ENCODE peak calls at places on chromosomes 13 and 19, in four cellular contexts. One of them, this sample, is unnamed.

GRCh38 chr19:10566658-10567410 is 1.0 kb upstream of the KRI1 start:
- DNase-seq in NCI-H1092: no peak
- DNase-seq in T-helper 1 cell: peak; percentile 74
- DNase-seq in BJ: no peak
- DNase-seq in this sample: no peak

GRCh38 chr19:41311613-41312012 is 1.6 kb downstream of the CCDC97 start:
- DNase-seq in NCI-H1092: no peak
- DNase-seq in T-helper 1 cell: no peak
- DNase-seq in BJ: no peak
- DNase-seq in this sample: no peak

GRCh38 chr13:114065926-114066774 is 66.3 kb downstream of the RASA3 start:
- DNase-seq in NCI-H1092: no peak
- DNase-seq in T-helper 1 cell: no peak
- DNase-seq in BJ: no peak
- DNase-seq in this sample: no peak

GRCh38 chr19:45008554-45008953 is 7.3 kb downstream of the RELB start:
- DNase-seq in NCI-H1092: no peak
- DNase-seq in T-helper 1 cell: no peak
- DNase-seq in BJ: no peak
- DNase-seq in this sample: no peak

GRCh38 chr13:107421028-107421427 is 794.3 kb downstream of the LIG4 start:
- DNase-seq in NCI-H1092: no peak
- DNase-seq in T-helper 1 cell: no peak
- DNase-seq in BJ: no peak
- DNase-seq in this sample: no peak

GRCh38 chr13:99859178-99860177 is 112.1 kb downstream of the ZIC5 start:
- DNase-seq in NCI-H1092: no peak
- DNase-seq in T-helper 1 cell: peak; percentile 48
- DNase-seq in BJ: no peak
- DNase-seq in this sample: no peak

GRCh38 chr13:93224545-93224944 is 2.1 kb upstream of the GPC6 start:
- DNase-seq in NCI-H1092: no peak
- DNase-seq in T-helper 1 cell: no peak
- DNase-seq in BJ: no peak
- DNase-seq in this sample: no peak

GRCh38 chr13:45331981-45332830 is 8.8 kb downstream of the TPT1 start:
- DNase-seq in NCI-H1092: no peak
- DNase-seq in T-helper 1 cell: no peak
- DNase-seq in BJ: peak; percentile 91
- DNase-seq in this sample: peak; percentile 72

GRCh38 chr13:113669871-113670341 is 2.9 kb downstream of the GRK1 start:
- DNase-seq in NCI-H1092: no peak
- DNase-seq in T-helper 1 cell: no peak
- DNase-seq in BJ: no peak
- DNase-seq in this sample: no peak

GRCh38 chr13:26476111-26476743 is 81.3 kb upstream of the WASF3 start:
- DNase-seq in NCI-H1092: no peak
- DNase-seq in T-helper 1 cell: peak; percentile 26
- DNase-seq in BJ: no peak
- DNase-seq in this sample: no peak

GRCh38 chr13:79354285-79354684 is 51.8 kb downstream of the RBM26 start:
- DNase-seq in NCI-H1092: no peak
- DNase-seq in T-helper 1 cell: no peak
- DNase-seq in BJ: no peak
- DNase-seq in this sample: no peak

GRCh38 chr19:13085673-13086072 is 17.0 kb downstream of the LYL1 start:
- DNase-seq in NCI-H1092: no peak
- DNase-seq in T-helper 1 cell: no peak
- DNase-seq in BJ: no peak
- DNase-seq in this sample: no peak

GRCh38 chr19:13557756-13558398 is 51.6 kb upstream of the CACNA1A start:
- DNase-seq in NCI-H1092: no peak
- DNase-seq in T-helper 1 cell: no peak
- DNase-seq in BJ: no peak
- DNase-seq in this sample: no peak

GRCh38 chr13:22506286-22506685 is 674.5 kb upstream of the SGCG start:
- DNase-seq in NCI-H1092: no peak
- DNase-seq in T-helper 1 cell: no peak
- DNase-seq in BJ: no peak
- DNase-seq in this sample: no peak

GRCh38 chr13:109783447-109783814 is 3.0 kb downstream of the IRS2 start:
- DNase-seq in NCI-H1092: no peak
- DNase-seq in T-helper 1 cell: no peak
- DNase-seq in BJ: no peak
- DNase-seq in this sample: no peak

GRCh38 chr19:31114585-31114984 is 234.7 kb downstream of the TSHZ3 start:
- DNase-seq in NCI-H1092: no peak
- DNase-seq in T-helper 1 cell: no peak
- DNase-seq in BJ: no peak
- DNase-seq in this sample: no peak

GRCh38 chr19:41355802-41356201 is 2.1 kb upstream of the TGFB1 start:
- DNase-seq in NCI-H1092: no peak
- DNase-seq in T-helper 1 cell: no peak
- DNase-seq in BJ: no peak
- DNase-seq in this sample: no peak

GRCh38 chr13:107765724-107766436 is 449.5 kb downstream of the LIG4 start:
- DNase-seq in NCI-H1092: peak; percentile 62
- DNase-seq in T-helper 1 cell: no peak
- DNase-seq in BJ: no peak
- DNase-seq in this sample: no peak

GRCh38 chr19:54478677-54479266 is 5.7 kb upstream of the CDC42EP5 start:
- DNase-seq in NCI-H1092: peak; percentile 11
- DNase-seq in T-helper 1 cell: peak; percentile 38
- DNase-seq in BJ: no peak
- DNase-seq in this sample: no peak

GRCh38 chr13:42396501-42396900 is 124.5 kb downstream of the AKAP11 start:
- DNase-seq in NCI-H1092: no peak
- DNase-seq in T-helper 1 cell: peak; percentile 90
- DNase-seq in BJ: no peak
- DNase-seq in this sample: no peak

GRCh38 chr19:34432797-34433196 is 4.6 kb downstream of the UBA2 start:
- DNase-seq in NCI-H1092: no peak
- DNase-seq in T-helper 1 cell: no peak
- DNase-seq in BJ: no peak
- DNase-seq in this sample: no peak

GRCh38 chr13:81184556-81185265 is 843.8 kb upstream of the SPRY2 start:
- DNase-seq in NCI-H1092: no peak
- DNase-seq in T-helper 1 cell: no peak
- DNase-seq in BJ: no peak
- DNase-seq in this sample: no peak

This sample was measured in AG04449.